ENCODE peak calls at places on chromosomes 6 and 20, in ten cellular contexts. L is GM12865, S is left ventricle myocardium inferior, K is prostate gland, D is OCI-LY7, W is brain microvascular endothelial cell, X is endothelial cell, Z is A549, H is natural killer cell, C is GM06990. V is an unnamed sample.

GRCh38 chr20:32539063-32539816 is 45.9 kb downstream of the NOL4L start:
- DNase-seq in L (no peak), S (no peak), K (no peak), D (no peak), W (no peak), X (no peak), Z (no peak), H (no peak), C (no peak), V (no peak)

GRCh38 chr6:4281341-4282293 is 146.2 kb upstream of the ECI2 start:
- DNase-seq in L (peak), S (peak), K (peak), D (peak), W (peak), X (peak), Z (no peak), H (no peak), C (peak), V (no peak)

GRCh38 chr6:165960692-165961091 is 207.0 kb downstream of the TBXT start:
- DNase-seq in L (no peak), S (no peak), K (no peak), D (no peak), W (no peak), X (no peak), Z (no peak), H (no peak), C (no peak), V (no peak)

GRCh38 chr20:8879669-8880068 is 189.2 kb upstream of the PLCB4 start:
- DNase-seq in L (no peak), S (no peak), K (no peak), D (no peak), W (no peak), X (no peak), Z (no peak), H (no peak), C (no peak), V (no peak)

GRCh38 chr6:49637333-49637698 is 677 bp upstream of the RHAG start:
- DNase-seq in L (no peak), S (no peak), K (no peak), D (no peak), W (no peak), X (no peak), Z (no peak), H (no peak), C (no peak), V (no peak)

GRCh38 chr6:30793521-30794194 is 49.3 kb upstream of the IER3 start:
- DNase-seq in L (peak), S (no peak), K (no peak), D (no peak), W (peak), X (no peak), Z (no peak), H (no peak), C (peak), V (no peak)

GRCh38 chr20:38806855-38807655 is 1.6 kb downstream of the PPP1R16B start:
- DNase-seq in L (peak), S (no peak), K (no peak), D (peak), W (no peak), X (no peak), Z (no peak), H (peak), C (peak), V (no peak)

GRCh38 chr20:42003380-42003779 is 385.2 kb upstream of the CHD6 start:
- DNase-seq in L (no peak), S (no peak), K (no peak), D (no peak), W (no peak), X (no peak), Z (no peak), H (no peak), C (no peak), V (no peak)

GRCh38 chr20:33812673-33813462 is 1.7 kb downstream of the CHMP4B start:
- DNase-seq in L (peak), S (no peak), K (no peak), D (no peak), W (no peak), X (no peak), Z (peak), H (no peak), C (no peak), V (no peak)

GRCh38 chr6:1554881-1555569 is 54.7 kb upstream of the FOXC1 start:
- DNase-seq in L (peak), S (peak), K (peak), D (no peak), W (peak), X (peak), Z (peak), H (peak), C (no peak), V (peak)

GRCh38 chr6:71299541-71300470 is 11.2 kb downstream of the OGFRL1 start:
- DNase-seq in L (no peak), S (no peak), K (no peak), D (no peak), W (no peak), X (no peak), Z (no peak), H (no peak), C (no peak), V (no peak)

GRCh38 chr6:34490390-34491090 is 24.7 kb downstream of the PACSIN1 start:
- DNase-seq in L (no peak), S (no peak), K (no peak), D (no peak), W (no peak), X (no peak), Z (no peak), H (no peak), C (no peak), V (no peak)

GRCh38 chr6:99995916-99996315 is 1.9 kb upstream of the MCHR2 start:
- DNase-seq in L (no peak), S (no peak), K (no peak), D (no peak), W (no peak), X (no peak), Z (no peak), H (no peak), C (no peak), V (no peak)

GRCh38 chr6:143485967-143486366 is 25.6 kb downstream of the FUCA2 start:
- DNase-seq in L (no peak), S (no peak), K (no peak), D (no peak), W (no peak), X (no peak), Z (no peak), H (no peak), C (no peak), V (no peak)

GRCh38 chr20:4820833-4821518 is 99.3 kb downstream of the PRND start:
- DNase-seq in L (no peak), S (no peak), K (no peak), D (no peak), W (peak), X (no peak), Z (peak), H (no peak), C (no peak), V (no peak)

GRCh38 chr6:141981190-141981589 is 151.5 kb upstream of the GJE1 start:
- DNase-seq in L (no peak), S (no peak), K (no peak), D (no peak), W (no peak), X (no peak), Z (no peak), H (no peak), C (no peak), V (no peak)

GRCh38 chr6:30096829-30097228 is 16.1 kb downstream of the TRIM31 start:
- DNase-seq in L (no peak), S (no peak), K (no peak), D (no peak), W (no peak), X (no peak), Z (no peak), H (no peak), C (no peak), V (no peak)

GRCh38 chr6:82331031-82331773 is 32.4 kb upstream of the TPBG start:
- DNase-seq in L (peak), S (no peak), K (no peak), D (no peak), W (no peak), X (no peak), Z (peak), H (no peak), C (no peak), V (no peak)

GRCh38 chr20:18496042-18496441 is 983 bp downstream of the RBBP9 start:
- DNase-seq in L (peak), S (no peak), K (no peak), D (peak), W (no peak), X (no peak), Z (no peak), H (no peak), C (no peak), V (no peak)

GRCh38 chr6:53441761-53442160 is 93.0 kb upstream of the ELOVL5 start:
- DNase-seq in L (no peak), S (no peak), K (no peak), D (no peak), W (peak), X (no peak), Z (no peak), H (no peak), C (no peak), V (no peak)

GRCh38 chr6:40896696-40897095 is 142.3 kb downstream of the UNC5CL start:
- DNase-seq in L (no peak), S (no peak), K (no peak), D (no peak), W (no peak), X (no peak), Z (no peak), H (no peak), C (no peak), V (no peak)

GRCh38 chr6:40893021-40893420 is 146.0 kb downstream of the UNC5CL start:
- DNase-seq in L (no peak), S (no peak), K (no peak), D (no peak), W (no peak), X (no peak), Z (no peak), H (no peak), C (no peak), V (no peak)

GRCh38 chr6:40897390-40898003 is 141.5 kb downstream of the UNC5CL start:
- DNase-seq in L (no peak), S (no peak), K (no peak), D (no peak), W (no peak), X (no peak), Z (no peak), H (no peak), C (no peak), V (no peak)

GRCh38 chr6:40898073-40898472 is 140.9 kb downstream of the UNC5CL start:
- DNase-seq in L (no peak), S (no peak), K (no peak), D (no peak), W (no peak), X (no peak), Z (no peak), H (no peak), C (no peak), V (no peak)

DNA sequence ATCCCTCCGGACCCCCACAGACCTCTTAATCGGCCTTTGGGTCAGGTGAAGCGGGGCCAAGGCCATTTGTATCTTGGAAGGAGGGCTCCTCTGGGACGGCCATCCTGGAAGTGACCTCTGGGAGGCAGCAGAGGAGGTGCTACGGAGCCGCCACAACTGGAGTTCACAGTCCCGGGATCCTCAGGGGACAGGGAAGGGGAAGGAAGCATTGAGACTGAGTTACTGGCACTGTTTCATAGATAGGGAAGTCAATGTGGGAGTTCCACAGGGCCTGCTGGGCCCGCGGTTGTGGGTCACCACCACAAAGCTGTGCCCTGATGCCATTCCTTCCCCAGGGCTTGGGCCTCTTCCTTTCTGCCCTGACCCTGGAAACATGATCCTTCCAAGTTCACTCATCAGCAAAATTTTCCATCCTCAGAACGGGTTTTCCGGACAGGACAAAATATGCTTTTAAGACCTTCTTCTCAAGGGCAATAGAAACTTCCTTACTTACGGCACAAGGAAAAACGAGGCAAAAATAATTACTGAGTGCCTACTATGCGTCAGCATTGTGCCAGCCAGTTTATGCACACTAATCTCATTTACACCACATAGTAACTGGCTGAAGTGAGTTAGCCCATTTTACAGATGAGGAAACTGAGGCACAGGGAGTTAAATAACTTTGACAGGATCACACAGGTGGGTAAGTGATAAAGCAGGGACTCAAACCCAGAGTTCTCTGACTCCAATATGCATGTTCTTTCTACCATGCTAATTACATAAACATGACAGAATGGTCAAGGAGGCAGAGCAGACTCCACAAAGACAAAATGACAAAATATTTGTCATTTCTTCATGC is 143.8 kb downstream of the UNC5CL start:
- DNase-seq in L (no peak), S (peak), K (peak), D (no peak), W (peak), X (peak), Z (peak), H (no peak), C (no peak), V (no peak)
- TF ChIP-seq CTCF in L (no peak), S (peak), K (no peak), D (no peak), W (peak), X (peak), Z (peak), H (no peak), C (no peak), V (no peak)

GRCh38 chr6:130367767-130368166 is 1.9 kb downstream of the TMEM200A start:
- DNase-seq in L (no peak), S (no peak), K (no peak), D (no peak), W (no peak), X (no peak), Z (no peak), H (no peak), C (no peak), V (no peak)

GRCh38 chr6:130364224-130364780 is 1.5 kb upstream of the TMEM200A start:
- DNase-seq in L (no peak), S (no peak), K (no peak), D (no peak), W (no peak), X (no peak), Z (no peak), H (no peak), C (no peak), V (no peak)

GRCh38 chr6:130369821-130370220 is 4.0 kb downstream of the TMEM200A start:
- DNase-seq in L (no peak), S (no peak), K (no peak), D (no peak), W (no peak), X (no peak), Z (no peak), H (no peak), C (no peak), V (no peak)

GRCh38 chr6:130365166-130366010 is 429 bp upstream of the TMEM200A start:
- DNase-seq in L (peak), S (peak), K (no peak), D (no peak), W (peak), X (peak), Z (peak), H (peak), C (peak), V (no peak)

GRCh38 chr6:130366011-130366963 is at the start of gene TMEM200A:
- DNase-seq in L (no peak), S (no peak), K (no peak), D (no peak), W (peak), X (peak), Z (peak), H (peak), C (peak), V (no peak)
- TF ChIP-seq CTCF in L (no peak), S (no peak), K (no peak), D (no peak), W (peak), X (no peak), Z (no peak), H (no peak), C (no peak), V (no peak)

DNA sequence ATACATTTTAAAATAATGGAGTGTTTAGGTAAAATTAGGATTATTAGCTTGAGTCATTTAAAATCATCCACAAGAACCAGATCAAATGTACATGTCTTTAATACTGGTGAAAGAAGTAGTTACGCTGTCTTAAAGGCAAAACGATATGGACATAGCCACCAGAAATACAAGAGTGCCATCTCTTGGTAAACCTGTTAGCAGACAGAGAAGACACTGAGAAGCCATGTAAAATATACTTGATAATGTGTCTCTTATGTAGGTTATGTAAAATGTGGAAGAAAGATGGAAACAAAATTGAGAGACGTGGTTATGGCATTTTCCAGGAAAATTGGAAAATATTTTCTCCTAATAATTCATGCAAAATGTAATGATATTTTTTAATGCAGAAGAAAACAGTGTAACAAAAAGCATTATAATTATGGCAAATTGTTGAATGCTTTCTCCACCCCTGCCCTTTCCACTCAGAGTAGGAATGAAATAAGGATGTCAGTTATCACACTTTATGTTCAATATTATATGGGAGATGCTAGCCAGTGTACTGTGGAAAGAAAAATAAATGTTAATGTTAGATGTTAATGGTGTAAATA is 12.2 kb upstream of the SLC17A2 start:
- DNase-seq in L (peak), S (no peak), K (no peak), D (peak), W (peak), X (no peak), Z (peak), H (no peak), C (no peak), V (no peak)
- TF ChIP-seq CTCF in L (peak), S (peak), K (no peak), D (peak), W (peak), X (no peak), Z (peak), H (peak), C (peak), V (peak)

DNA sequence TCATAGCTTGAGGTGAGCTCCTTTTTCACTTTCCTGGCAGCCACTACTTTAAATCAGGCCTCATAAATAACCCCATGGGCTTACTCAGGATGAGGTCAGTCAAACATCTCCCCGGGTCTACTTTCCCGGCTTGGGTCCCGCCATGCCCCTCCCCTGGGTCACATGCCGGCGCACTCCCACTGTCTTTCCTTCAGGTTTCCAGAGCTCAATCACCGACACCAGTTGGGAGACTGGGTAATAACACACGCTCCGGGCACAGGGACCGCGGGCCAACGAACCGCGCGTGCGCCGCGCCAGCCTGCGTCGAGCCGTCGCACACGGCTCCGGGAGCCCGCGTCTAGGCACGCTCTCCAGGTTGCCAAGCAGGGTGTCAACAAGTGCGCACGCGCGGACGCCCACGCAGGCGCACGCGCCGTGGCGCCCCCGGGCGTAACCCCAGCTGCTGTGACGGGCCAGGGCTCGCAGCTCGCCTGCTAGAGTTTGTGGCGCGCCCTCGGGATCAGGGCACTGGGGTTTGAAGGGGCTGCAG is 31.6 kb downstream of the TFAP2B start:
- DNase-seq in L (no peak), S (no peak), K (no peak), D (no peak), W (peak), X (peak), Z (no peak), H (no peak), C (no peak), V (no peak)
- TF ChIP-seq CTCF in L (no peak), S (no peak), K (no peak), D (no peak), W (no peak), X (no peak), Z (no peak), H (no peak), C (no peak), V (no peak)

GRCh38 chr6:111779660-111780059 is 93.6 kb downstream of the FYN start:
- DNase-seq in L (no peak), S (no peak), K (no peak), D (no peak), W (no peak), X (no peak), Z (no peak), H (no peak), C (no peak), V (no peak)

GRCh38 chr6:111779031-111779430 is 94.2 kb downstream of the FYN start:
- DNase-seq in L (no peak), S (no peak), K (no peak), D (no peak), W (no peak), X (no peak), Z (no peak), H (no peak), C (no peak), V (no peak)

GRCh38 chr6:111775145-111775936 is 97.9 kb downstream of the FYN start:
- DNase-seq in L (no peak), S (no peak), K (no peak), D (no peak), W (no peak), X (no peak), Z (no peak), H (no peak), C (no peak), V (no peak)

GRCh38 chr6:111776236-111777189 is 96.7 kb downstream of the FYN start:
- DNase-seq in L (peak), S (no peak), K (no peak), D (no peak), W (no peak), X (no peak), Z (no peak), H (no peak), C (no peak), V (no peak)

DNA sequence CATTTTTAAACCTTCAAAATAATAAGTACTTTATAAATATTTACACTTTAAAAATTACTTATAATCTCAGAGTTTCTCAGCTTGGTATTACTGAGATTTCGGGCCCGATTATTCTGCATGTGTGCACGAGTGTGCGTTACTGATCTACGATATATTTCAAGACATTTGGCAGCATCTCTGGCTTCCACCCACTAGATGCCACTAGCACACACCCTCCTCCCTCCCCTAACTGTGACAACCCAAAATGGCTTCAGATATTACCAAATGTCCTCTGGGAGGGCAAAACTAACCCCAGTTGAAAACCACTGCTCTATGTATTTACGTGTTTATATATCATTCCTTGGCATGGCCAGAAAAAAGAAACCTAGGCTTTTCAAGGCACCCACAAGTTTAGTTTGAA is 95.9 kb downstream of the FYN start:
- DNase-seq in L (peak), S (no peak), K (no peak), D (no peak), W (no peak), X (no peak), Z (no peak), H (no peak), C (no peak), V (no peak)
- TF ChIP-seq CTCF in L (no peak), S (peak), K (no peak), D (peak), W (peak), X (no peak), Z (no peak), H (peak), C (no peak), V (no peak)

GRCh38 chr6:40474937-40475336 is 112.2 kb downstream of the LRFN2 start:
- DNase-seq in L (no peak), S (no peak), K (no peak), D (no peak), W (no peak), X (no peak), Z (no peak), H (no peak), C (no peak), V (no peak)
- TF ChIP-seq CTCF in L (no peak), S (no peak), K (no peak), D (no peak), W (no peak), X (no peak), Z (no peak), H (no peak), C (no peak), V (no peak)

V was measured in CD14-positive monocyte.